ENCODE peak calls at places on chromosomes 1 and 21, in seven cellular contexts. One of them, this sample, is unnamed. For H3K9me3 and H3K27me3, the result is how much of the 10 kb centered on the place peaks cover.

GRCh38 chr1:4091996-4092395 is 191.9 kb upstream of the C1orf174 start:
- DNase-seq in right cardiac atrium: no peak
- DNase-seq in keratinocyte: no peak
- DNase-seq in aorta: no peak
- DNase-seq in CD8-positive, alpha-beta memory T cell: no peak
- DNase-seq in lower lobe of right lung: no peak
- DNase-seq in fibroblast of lung: no peak
- DNase-seq in this sample: no peak

GRCh38 chr1:47434051-47434842 is 3.6 kb upstream of the FOXD2 start:
- DNase-seq in fibroblast of lung: peak
- DNase-seq in right cardiac atrium: peak
- DNase-seq in CD8-positive, alpha-beta memory T cell: no peak
- DNase-seq in lower lobe of right lung: peak
- DNase-seq in aorta: peak
- DNase-seq in keratinocyte: no peak
- DNase-seq in this sample: no peak

GRCh38 chr1:36151845-36152203 is 2.5 kb upstream of the TRAPPC3 start:
- DNase-seq in CD8-positive, alpha-beta memory T cell: peak
- DNase-seq in right cardiac atrium: peak
- DNase-seq in keratinocyte: no peak
- DNase-seq in fibroblast of lung: no peak
- DNase-seq in aorta: no peak
- DNase-seq in lower lobe of right lung: no peak
- DNase-seq in this sample: no peak

GRCh38 chr1:31814041-31814511 is 1.7 kb downstream of the SPOCD1 start:
- DNase-seq in keratinocyte: no peak
- DNase-seq in CD8-positive, alpha-beta memory T cell: no peak
- DNase-seq in fibroblast of lung: no peak
- DNase-seq in right cardiac atrium: no peak
- DNase-seq in lower lobe of right lung: no peak
- DNase-seq in aorta: no peak
- DNase-seq in this sample: no peak

GRCh38 chr1:40532844-40533424 is 1.5 kb downstream of the ZNF684 start:
- DNase-seq in fibroblast of lung: peak
- DNase-seq in aorta: no peak
- DNase-seq in right cardiac atrium: no peak
- DNase-seq in lower lobe of right lung: no peak
- DNase-seq in CD8-positive, alpha-beta memory T cell: no peak
- DNase-seq in keratinocyte: no peak
- DNase-seq in this sample: peak

GRCh38 chr21:7947422-7947821 is 2574.0 kb upstream of the TPTE start:
- DNase-seq in keratinocyte: no peak
- DNase-seq in CD8-positive, alpha-beta memory T cell: no peak
- DNase-seq in lower lobe of right lung: no peak
- DNase-seq in right cardiac atrium: no peak
- DNase-seq in aorta: no peak
- DNase-seq in fibroblast of lung: no peak
- DNase-seq in this sample: no peak

GRCh38 chr1:23381233-23381885 is 11.7 kb upstream of the ZNF436 start:
- DNase-seq in aorta: no peak
- DNase-seq in fibroblast of lung: no peak
- DNase-seq in lower lobe of right lung: no peak
- DNase-seq in right cardiac atrium: no peak
- DNase-seq in keratinocyte: no peak
- DNase-seq in CD8-positive, alpha-beta memory T cell: no peak
- DNase-seq in this sample: no peak

GRCh38 chr1:170931650-170932049 is 3.7 kb upstream of the MROH9 start:
- DNase-seq in aorta: no peak
- DNase-seq in CD8-positive, alpha-beta memory T cell: no peak
- DNase-seq in lower lobe of right lung: no peak
- DNase-seq in right cardiac atrium: no peak
- DNase-seq in keratinocyte: no peak
- DNase-seq in fibroblast of lung: no peak
- DNase-seq in this sample: peak

GRCh38 chr1:61184035-61184713 is 101.8 kb downstream of the NFIA start:
- DNase-seq in aorta: peak
- DNase-seq in lower lobe of right lung: peak
- DNase-seq in fibroblast of lung: peak
- DNase-seq in keratinocyte: no peak
- DNase-seq in right cardiac atrium: peak
- DNase-seq in CD8-positive, alpha-beta memory T cell: no peak
- DNase-seq in this sample: peak

GRCh38 chr1:25106352-25106751 is 126.0 kb downstream of the SYF2 start:
- DNase-seq in fibroblast of lung: no peak
- DNase-seq in lower lobe of right lung: no peak
- DNase-seq in CD8-positive, alpha-beta memory T cell: no peak
- DNase-seq in keratinocyte: no peak
- DNase-seq in aorta: no peak
- DNase-seq in right cardiac atrium: no peak
- DNase-seq in this sample: no peak

GRCh38 chr1:53254011-53254640 is 15.8 kb upstream of the MAGOH start:
- DNase-seq in right cardiac atrium: no peak
- DNase-seq in keratinocyte: no peak
- DNase-seq in lower lobe of right lung: no peak
- DNase-seq in CD8-positive, alpha-beta memory T cell: no peak
- DNase-seq in aorta: no peak
- DNase-seq in fibroblast of lung: peak
- DNase-seq in this sample: no peak

GRCh38 chr1:98336472-98337118 is 324.9 kb upstream of the SNX7 start:
- DNase-seq in right cardiac atrium: no peak
- DNase-seq in CD8-positive, alpha-beta memory T cell: no peak
- DNase-seq in fibroblast of lung: no peak
- DNase-seq in keratinocyte: no peak
- DNase-seq in aorta: no peak
- DNase-seq in lower lobe of right lung: no peak
- DNase-seq in this sample: no peak

GRCh38 chr1:173367136-173367535 is 110.0 kb upstream of the PRDX6 start:
- DNase-seq in lower lobe of right lung: no peak
- DNase-seq in fibroblast of lung: no peak
- DNase-seq in CD8-positive, alpha-beta memory T cell: no peak
- DNase-seq in right cardiac atrium: no peak
- DNase-seq in aorta: no peak
- DNase-seq in keratinocyte: no peak
- DNase-seq in this sample: no peak

GRCh38 chr1:168340796-168341510 is 60.3 kb downstream of the TBX19 start:
- DNase-seq in keratinocyte: no peak
- DNase-seq in fibroblast of lung: no peak
- DNase-seq in aorta: no peak
- DNase-seq in CD8-positive, alpha-beta memory T cell: no peak
- DNase-seq in right cardiac atrium: no peak
- DNase-seq in lower lobe of right lung: no peak
- DNase-seq in this sample: no peak

GRCh38 chr1:205774277-205775014 is 836 bp downstream of the RAB29 start:
- DNase-seq in right cardiac atrium: no peak
- DNase-seq in CD8-positive, alpha-beta memory T cell: peak
- DNase-seq in keratinocyte: no peak
- DNase-seq in lower lobe of right lung: peak
- DNase-seq in fibroblast of lung: peak
- DNase-seq in aorta: peak
- DNase-seq in this sample: peak

GRCh38 chr1:39378377-39378776 is 113.1 kb upstream of the BMP8A start:
- DNase-seq in CD8-positive, alpha-beta memory T cell: no peak
- DNase-seq in keratinocyte: peak
- DNase-seq in fibroblast of lung: no peak
- DNase-seq in lower lobe of right lung: no peak
- DNase-seq in right cardiac atrium: no peak
- DNase-seq in aorta: no peak
- DNase-seq in this sample: no peak

GRCh38 chr1:60227581-60228252 is 154.1 kb upstream of the C1orf87 start:
- DNase-seq in lower lobe of right lung: no peak
- DNase-seq in fibroblast of lung: peak
- DNase-seq in right cardiac atrium: no peak
- DNase-seq in keratinocyte: no peak
- DNase-seq in aorta: no peak
- DNase-seq in CD8-positive, alpha-beta memory T cell: no peak
- DNase-seq in this sample: no peak

GRCh38 chr1:29392486-29393450 is 156.4 kb downstream of the PTPRU start:
- DNase-seq in right cardiac atrium: no peak
- DNase-seq in lower lobe of right lung: no peak
- DNase-seq in fibroblast of lung: no peak
- DNase-seq in CD8-positive, alpha-beta memory T cell: no peak
- DNase-seq in keratinocyte: no peak
- DNase-seq in aorta: no peak
- DNase-seq in this sample: no peak

GRCh38 chr1:54487571-54488050 is 60.4 kb upstream of the ACOT11 start:
- DNase-seq in CD8-positive, alpha-beta memory T cell: no peak
- DNase-seq in keratinocyte: no peak
- DNase-seq in right cardiac atrium: peak
- DNase-seq in fibroblast of lung: no peak
- DNase-seq in aorta: peak
- DNase-seq in lower lobe of right lung: no peak
- DNase-seq in this sample: no peak
- H3K4me3 ChIP-seq in CD8-positive, alpha-beta memory T cell: peak
- H3K4me3 ChIP-seq in keratinocyte: peak
- H3K4me3 ChIP-seq in right cardiac atrium: peak
- H3K4me3 ChIP-seq in fibroblast of lung: peak
- H3K4me3 ChIP-seq in aorta: no peak
- H3K4me3 ChIP-seq in lower lobe of right lung: peak
- H3K4me3 ChIP-seq in this sample: peak

GRCh38 chr1:49651136-49651535 is 372.6 kb downstream of the AGBL4 start:
- DNase-seq in keratinocyte: no peak
- DNase-seq in fibroblast of lung: no peak
- DNase-seq in right cardiac atrium: no peak
- DNase-seq in lower lobe of right lung: no peak
- DNase-seq in CD8-positive, alpha-beta memory T cell: no peak
- DNase-seq in aorta: no peak
- DNase-seq in this sample: no peak
- H3K9me3 ChIP-seq in keratinocyte: under half
- H3K9me3 ChIP-seq in fibroblast of lung: under half
- H3K9me3 ChIP-seq in right cardiac atrium: under half
- H3K9me3 ChIP-seq in lower lobe of right lung: under half
- H3K9me3 ChIP-seq in CD8-positive, alpha-beta memory T cell: under half
- H3K9me3 ChIP-seq in aorta: under half
- H3K9me3 ChIP-seq in this sample: under half

GRCh38 chr1:93519196-93519825 is 71.4 kb downstream of the FNBP1L start:
- DNase-seq in keratinocyte: peak
- DNase-seq in right cardiac atrium: no peak
- DNase-seq in CD8-positive, alpha-beta memory T cell: no peak
- DNase-seq in fibroblast of lung: peak
- DNase-seq in lower lobe of right lung: no peak
- DNase-seq in aorta: no peak
- DNase-seq in this sample: no peak
- H3K27me3 ChIP-seq in keratinocyte: under half
- H3K27me3 ChIP-seq in right cardiac atrium: under half
- H3K27me3 ChIP-seq in CD8-positive, alpha-beta memory T cell: under half
- H3K27me3 ChIP-seq in fibroblast of lung: under half
- H3K27me3 ChIP-seq in lower lobe of right lung: under half
- H3K27me3 ChIP-seq in aorta: under half
- H3K27me3 ChIP-seq in this sample: under half

GRCh38 chr1:50416553-50417453 is 6.4 kb downstream of the DMRTA2 start:
- DNase-seq in CD8-positive, alpha-beta memory T cell: no peak
- DNase-seq in fibroblast of lung: no peak
- DNase-seq in keratinocyte: no peak
- DNase-seq in aorta: no peak
- DNase-seq in lower lobe of right lung: no peak
- DNase-seq in right cardiac atrium: no peak
- DNase-seq in this sample: no peak
- H3K4me3 ChIP-seq in CD8-positive, alpha-beta memory T cell: no peak
- H3K4me3 ChIP-seq in fibroblast of lung: no peak
- H3K4me3 ChIP-seq in keratinocyte: no peak
- H3K4me3 ChIP-seq in aorta: no peak
- H3K4me3 ChIP-seq in lower lobe of right lung: no peak
- H3K4me3 ChIP-seq in right cardiac atrium: no peak
- H3K4me3 ChIP-seq in this sample: no peak

GRCh38 chr1:73401666-73402065 is 796.3 kb downstream of the LRRIQ3 start:
- DNase-seq in right cardiac atrium: no peak
- DNase-seq in CD8-positive, alpha-beta memory T cell: no peak
- DNase-seq in lower lobe of right lung: no peak
- DNase-seq in aorta: no peak
- DNase-seq in keratinocyte: no peak
- DNase-seq in fibroblast of lung: no peak
- DNase-seq in this sample: no peak
- H3K9me3 ChIP-seq in right cardiac atrium: under half
- H3K9me3 ChIP-seq in CD8-positive, alpha-beta memory T cell: under half
- H3K9me3 ChIP-seq in lower lobe of right lung: under half
- H3K9me3 ChIP-seq in aorta: under half
- H3K9me3 ChIP-seq in keratinocyte: under half
- H3K9me3 ChIP-seq in fibroblast of lung: under half
- H3K9me3 ChIP-seq in this sample: under half

GRCh38 chr1:184866991-184867788 is 107.1 kb downstream of the NIBAN1 start:
- DNase-seq in fibroblast of lung: peak
- DNase-seq in lower lobe of right lung: no peak
- DNase-seq in right cardiac atrium: no peak
- DNase-seq in CD8-positive, alpha-beta memory T cell: peak
- DNase-seq in aorta: no peak
- DNase-seq in keratinocyte: peak
- DNase-seq in this sample: no peak

GRCh38 chr1:184870319-184870718 is 104.0 kb downstream of the NIBAN1 start:
- DNase-seq in lower lobe of right lung: no peak
- DNase-seq in right cardiac atrium: no peak
- DNase-seq in fibroblast of lung: no peak
- DNase-seq in CD8-positive, alpha-beta memory T cell: peak
- DNase-seq in aorta: no peak
- DNase-seq in keratinocyte: no peak
- DNase-seq in this sample: no peak

GRCh38 chr1:184865831-184866230 is 108.5 kb downstream of the NIBAN1 start:
- DNase-seq in keratinocyte: no peak
- DNase-seq in CD8-positive, alpha-beta memory T cell: no peak
- DNase-seq in fibroblast of lung: no peak
- DNase-seq in aorta: no peak
- DNase-seq in right cardiac atrium: no peak
- DNase-seq in lower lobe of right lung: no peak
- DNase-seq in this sample: no peak

GRCh38 chr1:184866582-184866981 is 107.7 kb downstream of the NIBAN1 start:
- DNase-seq in CD8-positive, alpha-beta memory T cell: no peak
- DNase-seq in right cardiac atrium: no peak
- DNase-seq in aorta: no peak
- DNase-seq in lower lobe of right lung: no peak
- DNase-seq in fibroblast of lung: no peak
- DNase-seq in keratinocyte: no peak
- DNase-seq in this sample: no peak

DNA sequence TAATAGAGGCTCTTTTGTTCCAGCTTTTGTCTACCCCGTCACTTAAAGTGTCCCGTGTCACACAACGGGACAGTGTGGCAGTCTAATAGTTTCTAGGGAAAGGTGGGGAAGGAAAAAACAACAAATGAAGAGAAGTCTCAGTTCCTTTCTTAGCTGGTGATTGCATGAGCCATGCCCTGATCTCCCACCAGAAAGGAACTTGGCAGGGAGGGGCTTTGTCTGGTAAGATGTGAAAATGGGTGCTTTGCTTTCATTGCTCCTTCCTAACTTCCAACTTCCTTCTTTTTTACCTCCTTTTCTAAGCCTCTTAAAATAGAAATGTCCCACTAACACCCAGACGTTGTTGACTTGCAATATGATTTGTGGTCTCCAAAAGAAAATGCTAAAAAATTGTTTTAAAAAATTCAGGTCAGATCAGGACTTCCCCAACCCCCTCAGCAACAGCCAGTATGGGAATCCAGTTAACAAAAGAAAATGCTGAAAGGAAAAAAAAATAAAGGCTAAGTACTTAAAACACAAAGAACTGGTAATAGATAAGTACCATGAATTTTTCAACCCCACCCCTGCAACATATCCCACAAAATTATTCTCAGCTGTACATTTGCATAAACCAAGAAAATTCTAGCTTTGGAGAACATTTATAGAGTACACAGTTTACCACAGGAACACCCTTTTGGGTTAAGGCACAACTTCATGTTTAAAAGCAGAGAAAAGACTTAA is 106.3 kb downstream of the NIBAN1 start:
- DNase-seq in fibroblast of lung: no peak
- DNase-seq in keratinocyte: no peak
- DNase-seq in CD8-positive, alpha-beta memory T cell: no peak
- DNase-seq in aorta: no peak
- DNase-seq in right cardiac atrium: no peak
- DNase-seq in lower lobe of right lung: no peak
- DNase-seq in this sample: no peak
- H3K27me3 ChIP-seq in fibroblast of lung: under half
- H3K27me3 ChIP-seq in keratinocyte: under half
- H3K27me3 ChIP-seq in CD8-positive, alpha-beta memory T cell: under half
- H3K27me3 ChIP-seq in aorta: under half
- H3K27me3 ChIP-seq in right cardiac atrium: under half
- H3K27me3 ChIP-seq in lower lobe of right lung: under half
- H3K27me3 ChIP-seq in this sample: under half

GRCh38 chr1:214027498-214027897 is 39.7 kb downstream of the PROX1 start:
- DNase-seq in CD8-positive, alpha-beta memory T cell: no peak
- DNase-seq in right cardiac atrium: no peak
- DNase-seq in keratinocyte: no peak
- DNase-seq in aorta: no peak
- DNase-seq in lower lobe of right lung: no peak
- DNase-seq in fibroblast of lung: no peak
- DNase-seq in this sample: no peak
- H3K4me3 ChIP-seq in CD8-positive, alpha-beta memory T cell: no peak
- H3K4me3 ChIP-seq in right cardiac atrium: no peak
- H3K4me3 ChIP-seq in keratinocyte: no peak
- H3K4me3 ChIP-seq in aorta: no peak
- H3K4me3 ChIP-seq in lower lobe of right lung: no peak
- H3K4me3 ChIP-seq in fibroblast of lung: no peak
- H3K4me3 ChIP-seq in this sample: no peak

This sample was measured in HAP-1.